ENCODE peak calls at places on chromosome 16, in five cellular contexts. One of them, this sample, is unnamed.

GRCh38 chr16:50166511-50167500 is 13.7 kb downstream of the TENT4B start:
- DNase-seq in nephron progenitor cell: no peak
- DNase-seq in AG09319: no peak
- DNase-seq in mucosa of descending colon: no peak
- DNase-seq in neural progenitor cell: no peak
- DNase-seq in this sample: no peak

GRCh38 chr16:78957328-78958100 is 643.0 kb downstream of the MAF start:
- DNase-seq in nephron progenitor cell: no peak
- DNase-seq in AG09319: no peak
- DNase-seq in mucosa of descending colon: no peak
- DNase-seq in neural progenitor cell: peak; percentile 88
- DNase-seq in this sample: no peak

GRCh38 chr16:75244225-75244792 is 7.1 kb downstream of the BCAR1 start:
- DNase-seq in nephron progenitor cell: no peak
- DNase-seq in AG09319: no peak
- DNase-seq in mucosa of descending colon: peak; percentile 75
- DNase-seq in neural progenitor cell: no peak
- DNase-seq in this sample: no peak

GRCh38 chr16:12020007-12020406 is 43.5 kb downstream of the SNX29 start:
- DNase-seq in nephron progenitor cell: no peak
- DNase-seq in AG09319: no peak
- DNase-seq in mucosa of descending colon: no peak
- DNase-seq in neural progenitor cell: no peak
- DNase-seq in this sample: no peak

GRCh38 chr16:55569025-55569424 is 2.5 kb downstream of the CAPNS2 start:
- DNase-seq in nephron progenitor cell: no peak
- DNase-seq in AG09319: no peak
- DNase-seq in mucosa of descending colon: no peak
- DNase-seq in neural progenitor cell: no peak
- DNase-seq in this sample: no peak

GRCh38 chr16:22638393-22639206 is 127.9 kb downstream of the NPIPB5 start:
- DNase-seq in nephron progenitor cell: no peak
- DNase-seq in AG09319: peak; percentile 16
- DNase-seq in mucosa of descending colon: no peak
- DNase-seq in neural progenitor cell: no peak
- DNase-seq in this sample: no peak

GRCh38 chr16:54655171-54655590 is 275.5 kb upstream of the IRX5 start:
- DNase-seq in nephron progenitor cell: peak; percentile 44
- DNase-seq in AG09319: no peak
- DNase-seq in mucosa of descending colon: no peak
- DNase-seq in neural progenitor cell: peak; percentile 57
- DNase-seq in this sample: peak; percentile 60

GRCh38 chr16:87765473-87765775 is 362 bp downstream of the KLHDC4 start:
- DNase-seq in nephron progenitor cell: no peak
- DNase-seq in AG09319: no peak
- DNase-seq in mucosa of descending colon: no peak
- DNase-seq in neural progenitor cell: no peak
- DNase-seq in this sample: peak; percentile 24

GRCh38 chr16:77736879-77737278 is 14.6 kb downstream of the NUDT7 start:
- DNase-seq in nephron progenitor cell: no peak
- DNase-seq in AG09319: no peak
- DNase-seq in mucosa of descending colon: no peak
- DNase-seq in neural progenitor cell: no peak
- DNase-seq in this sample: no peak

GRCh38 chr16:8863594-8864424 is 5.0 kb downstream of the CARHSP1 start:
- DNase-seq in nephron progenitor cell: peak; percentile 25
- DNase-seq in AG09319: no peak
- DNase-seq in mucosa of descending colon: peak; percentile 68
- DNase-seq in neural progenitor cell: peak; percentile 23
- DNase-seq in this sample: no peak

GRCh38 chr16:5041604-5042133 is 7.9 kb upstream of the NAGPA start:
- DNase-seq in nephron progenitor cell: no peak
- DNase-seq in AG09319: no peak
- DNase-seq in mucosa of descending colon: no peak
- DNase-seq in neural progenitor cell: no peak
- DNase-seq in this sample: no peak

GRCh38 chr16:87317766-87318121 is 552 bp upstream of the C16orf95 start:
- DNase-seq in nephron progenitor cell: peak; percentile 43
- DNase-seq in AG09319: peak; percentile 27
- DNase-seq in mucosa of descending colon: peak; percentile 57
- DNase-seq in neural progenitor cell: no peak
- DNase-seq in this sample: peak; percentile 29

GRCh38 chr16:46918905-46919792 is 35.0 kb downstream of the GPT2 start:
- DNase-seq in nephron progenitor cell: peak; percentile 50
- DNase-seq in AG09319: no peak
- DNase-seq in mucosa of descending colon: peak; percentile 41
- DNase-seq in neural progenitor cell: peak; percentile 80
- DNase-seq in this sample: no peak

GRCh38 chr16:87487361-87487924 is 5.4 kb downstream of the ZCCHC14 start:
- DNase-seq in nephron progenitor cell: no peak
- DNase-seq in AG09319: no peak
- DNase-seq in mucosa of descending colon: peak; percentile 90
- DNase-seq in neural progenitor cell: peak; percentile 65
- DNase-seq in this sample: no peak

GRCh38 chr16:23434380-23434779 is 18.6 kb downstream of the COG7 start:
- DNase-seq in nephron progenitor cell: peak; percentile 22
- DNase-seq in AG09319: peak; percentile 49
- DNase-seq in mucosa of descending colon: peak; percentile 27
- DNase-seq in neural progenitor cell: peak; percentile 65
- DNase-seq in this sample: peak; percentile 44

GRCh38 chr16:51374346-51374745 is 223.3 kb upstream of the SALL1 start:
- DNase-seq in nephron progenitor cell: no peak
- DNase-seq in AG09319: peak; percentile 38
- DNase-seq in mucosa of descending colon: no peak
- DNase-seq in neural progenitor cell: no peak
- DNase-seq in this sample: no peak

GRCh38 chr16:31007684-31008083 is 2.8 kb downstream of the STX1B start:
- DNase-seq in nephron progenitor cell: no peak
- DNase-seq in AG09319: no peak
- DNase-seq in mucosa of descending colon: no peak
- DNase-seq in neural progenitor cell: no peak
- DNase-seq in this sample: no peak

GRCh38 chr16:78684040-78684611 is 584.7 kb downstream of the WWOX start:
- DNase-seq in nephron progenitor cell: no peak
- DNase-seq in AG09319: peak; percentile 53
- DNase-seq in mucosa of descending colon: no peak
- DNase-seq in neural progenitor cell: no peak
- DNase-seq in this sample: no peak

GRCh38 chr16:24540575-24541240 is 1.3 kb downstream of the RBBP6 start:
- DNase-seq in nephron progenitor cell: no peak
- DNase-seq in AG09319: no peak
- DNase-seq in mucosa of descending colon: peak; percentile 31
- DNase-seq in neural progenitor cell: peak; percentile 36
- DNase-seq in this sample: no peak

DNA sequence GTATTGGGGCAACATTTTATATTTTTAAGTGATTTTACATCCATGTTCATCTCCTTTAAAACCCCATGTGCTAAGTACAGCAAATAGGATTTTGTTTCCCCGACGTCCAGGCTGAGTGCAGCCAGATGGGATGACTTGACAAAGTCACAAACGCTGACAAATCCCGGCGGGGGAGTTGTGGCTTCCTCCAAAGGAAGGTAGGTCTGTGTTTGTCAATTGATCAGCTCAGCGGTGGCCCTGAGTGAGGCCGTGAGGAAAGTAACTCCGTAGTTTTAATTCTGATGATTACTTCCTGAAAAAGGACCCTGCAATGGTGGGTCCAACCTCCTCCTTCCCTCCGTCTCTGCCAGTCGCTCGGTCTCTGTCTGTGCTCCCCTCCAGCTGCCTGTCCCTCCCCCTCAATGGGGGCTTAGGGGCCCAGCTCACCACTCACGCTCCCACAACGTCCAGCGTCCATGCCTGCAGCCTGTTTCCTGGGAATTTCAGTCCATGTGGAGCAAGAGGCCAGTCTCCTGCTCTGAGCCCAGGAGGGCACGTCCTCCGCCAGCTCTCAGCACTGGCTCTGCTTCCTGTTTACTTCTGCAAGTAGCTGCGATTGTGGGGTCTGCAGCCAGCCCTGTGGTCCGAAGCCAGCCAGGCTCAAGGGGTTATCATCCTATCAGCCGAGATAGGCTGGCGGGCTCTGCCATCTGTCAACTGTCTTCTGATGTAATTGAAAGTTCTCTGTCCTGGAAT is 209.4 kb upstream of the FOXF1 start:
- DNase-seq in nephron progenitor cell: no peak
- DNase-seq in AG09319: no peak
- DNase-seq in mucosa of descending colon: no peak
- DNase-seq in neural progenitor cell: peak; percentile 69
- DNase-seq in this sample: peak; percentile 33
- TF ChIP-seq CTCF in nephron progenitor cell: no peak
- TF ChIP-seq CTCF in AG09319: no peak
- TF ChIP-seq CTCF in mucosa of descending colon: no peak
- TF ChIP-seq CTCF in neural progenitor cell: no peak
- TF ChIP-seq CTCF in this sample: no peak

GRCh38 chr16:57284952-57285263 is 436 bp upstream of the PLLP start:
- DNase-seq in nephron progenitor cell: no peak
- DNase-seq in AG09319: no peak
- DNase-seq in mucosa of descending colon: no peak
- DNase-seq in neural progenitor cell: no peak
- DNase-seq in this sample: no peak

GRCh38 chr16:57284206-57284951 is at the start of gene PLLP:
- DNase-seq in nephron progenitor cell: peak; percentile 72
- DNase-seq in AG09319: no peak
- DNase-seq in mucosa of descending colon: peak; percentile 68
- DNase-seq in neural progenitor cell: peak; percentile 69
- DNase-seq in this sample: peak; percentile 38

GRCh38 chr16:57283956-57284205 is 591 bp downstream of the PLLP start:
- DNase-seq in nephron progenitor cell: no peak
- DNase-seq in AG09319: no peak
- DNase-seq in mucosa of descending colon: no peak
- DNase-seq in neural progenitor cell: no peak
- DNase-seq in this sample: no peak

GRCh38 chr16:57282510-57283213 is 1.8 kb downstream of the PLLP start:
- DNase-seq in nephron progenitor cell: no peak
- DNase-seq in AG09319: no peak
- DNase-seq in mucosa of descending colon: no peak
- DNase-seq in neural progenitor cell: no peak
- DNase-seq in this sample: no peak

DNA sequence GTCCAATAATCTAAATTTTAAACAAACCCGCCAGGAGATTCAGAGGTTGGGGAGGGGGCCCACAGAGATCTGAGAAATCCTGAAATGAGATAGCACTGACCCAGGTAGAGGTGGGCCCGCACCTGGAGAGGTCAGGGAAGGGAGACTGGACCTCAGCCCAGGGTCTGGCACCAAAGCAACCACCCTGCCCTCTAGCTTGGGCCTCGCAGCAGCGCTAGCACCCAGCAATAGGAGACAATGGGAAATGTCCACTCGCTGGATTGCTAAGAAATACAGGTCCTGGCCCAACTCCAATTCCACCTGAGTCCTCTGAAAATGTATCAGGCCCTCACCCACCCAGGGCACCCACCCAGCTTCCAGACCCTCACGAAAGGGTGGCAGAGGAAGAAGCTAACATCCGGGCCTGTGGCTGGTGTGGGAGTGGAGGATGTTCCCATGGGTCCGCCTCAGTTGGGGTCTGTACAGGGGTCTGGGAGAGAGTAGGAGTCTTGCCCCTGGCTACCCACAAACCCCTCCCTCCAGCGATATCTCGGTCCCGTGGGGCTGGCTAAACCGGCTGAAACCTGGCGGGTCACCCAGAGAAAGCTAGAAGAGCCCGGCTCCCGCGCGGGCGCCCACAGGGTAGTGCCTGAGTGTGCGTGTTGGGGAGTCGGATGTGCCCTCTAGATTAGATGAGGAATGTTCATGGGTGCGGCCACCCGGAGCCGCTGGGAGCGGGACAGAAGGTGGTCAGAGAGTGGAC is 1.1 kb downstream of the PLLP start:
- DNase-seq in nephron progenitor cell: no peak
- DNase-seq in AG09319: no peak
- DNase-seq in mucosa of descending colon: no peak
- DNase-seq in neural progenitor cell: no peak
- DNase-seq in this sample: no peak
- TF ChIP-seq CTCF in nephron progenitor cell: no peak
- TF ChIP-seq CTCF in AG09319: no peak
- TF ChIP-seq CTCF in mucosa of descending colon: no peak
- TF ChIP-seq CTCF in neural progenitor cell: no peak
- TF ChIP-seq CTCF in this sample: no peak

DNA sequence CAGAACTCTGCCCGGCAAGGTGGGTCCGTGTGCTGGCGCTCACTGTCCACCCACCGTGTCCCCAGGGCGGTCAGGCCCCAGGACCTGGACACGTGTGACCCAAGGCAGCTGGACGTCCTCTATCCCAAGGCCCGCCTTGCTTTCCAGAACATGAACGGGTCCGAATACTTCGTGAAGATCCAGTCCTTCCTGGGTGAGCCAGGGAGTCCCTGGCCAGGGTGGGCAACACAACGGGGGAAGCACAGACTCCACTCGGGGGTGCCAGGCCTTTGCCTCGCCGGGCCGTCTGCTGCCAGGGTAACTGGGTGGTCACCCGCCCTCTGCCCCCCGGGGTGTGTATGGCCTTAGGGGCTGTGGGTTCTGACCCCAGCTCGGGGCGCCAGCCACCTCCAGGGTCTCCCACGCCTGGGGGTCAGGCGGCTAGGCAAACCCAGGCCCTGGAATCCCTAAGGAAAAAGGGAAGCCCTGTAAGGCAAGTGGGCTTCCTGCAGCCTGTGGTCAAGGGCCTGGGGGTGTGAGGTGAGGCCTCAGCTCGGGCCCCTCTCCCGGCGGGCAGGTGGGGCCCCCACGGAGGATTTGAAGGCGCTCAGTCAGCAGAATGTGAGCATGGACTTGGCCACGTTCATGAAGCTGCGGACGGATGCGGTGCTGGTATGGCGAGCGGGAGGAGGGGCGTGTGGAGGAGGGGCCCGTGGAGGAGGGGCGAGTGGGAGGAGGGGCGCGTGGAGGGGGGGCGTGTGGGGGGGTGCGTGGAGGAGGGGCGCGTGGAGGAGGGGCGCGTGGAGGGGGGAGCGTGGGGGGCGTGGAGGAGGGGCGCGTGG is 6.5 kb downstream of the MSLN start:
- DNase-seq in nephron progenitor cell: no peak
- DNase-seq in AG09319: no peak
- DNase-seq in mucosa of descending colon: no peak
- DNase-seq in neural progenitor cell: no peak
- DNase-seq in this sample: no peak
- TF ChIP-seq CTCF in nephron progenitor cell: no peak
- TF ChIP-seq CTCF in AG09319: no peak
- TF ChIP-seq CTCF in mucosa of descending colon: no peak
- TF ChIP-seq CTCF in neural progenitor cell: no peak
- TF ChIP-seq CTCF in this sample: no peak

GRCh38 chr16:72658888-72659717 is 388.8 kb downstream of the ZFHX3 start:
- DNase-seq in nephron progenitor cell: no peak
- DNase-seq in AG09319: no peak
- DNase-seq in mucosa of descending colon: no peak
- DNase-seq in neural progenitor cell: no peak
- DNase-seq in this sample: no peak
- TF ChIP-seq CTCF in nephron progenitor cell: no peak
- TF ChIP-seq CTCF in AG09319: no peak
- TF ChIP-seq CTCF in mucosa of descending colon: no peak
- TF ChIP-seq CTCF in neural progenitor cell: no peak
- TF ChIP-seq CTCF in this sample: no peak

This sample was measured in endothelial cell.